ENCODE peak calls at places on chromosomes 1 and 21, in four cellular contexts. B is GM12865, I is Caco-2, J is left ventricle myocardium inferior. X is an unnamed sample.

GRCh38 chr1:6185635-6186382 is 5.7 kb upstream of the CHD5 start:
- DNase-seq in J (no peak), I (peak), B (peak), X (peak)

GRCh38 chr1:61873581-61873980 is 131.3 kb downstream of the PATJ start:
- DNase-seq in I (no peak), B (no peak), J (no peak), X (no peak)

GRCh38 chr21:37386151-37386550 is 19.6 kb downstream of the DYRK1A start:
- DNase-seq in J (no peak), I (no peak), B (no peak), X (no peak)

GRCh38 chr1:83756984-83757717 is 241.8 kb downstream of the TTLL7 start:
- DNase-seq in B (no peak), I (no peak), J (no peak), X (no peak)

GRCh38 chr1:86447198-86447790 is 21.4 kb upstream of the CLCA1 start:
- DNase-seq in B (no peak), I (no peak), J (no peak), X (no peak)

GRCh38 chr1:148318123-148318899 is 164.8 kb downstream of the PPIAL4G start:
- DNase-seq in I (no peak), B (peak), J (peak), X (peak)

GRCh38 chr1:114558548-114558947 is 22.9 kb downstream of the BCAS2 start:
- DNase-seq in B (peak), J (no peak), I (no peak), X (peak)

GRCh38 chr1:77031101-77031662 is 163.9 kb downstream of the ST6GALNAC5 start:
- DNase-seq in J (no peak), B (no peak), I (no peak), X (peak)

GRCh38 chr21:42641311-42642218 is 11.9 kb upstream of the PDE9A start:
- DNase-seq in B (no peak), J (no peak), I (no peak), X (no peak)

GRCh38 chr1:185920602-185921001 is 186.4 kb downstream of the HMCN1 start:
- DNase-seq in J (no peak), B (no peak), I (no peak), X (no peak)

GRCh38 chr1:153260980-153261792 is 1.7 kb downstream of the LORICRIN start:
- DNase-seq in I (no peak), J (peak), B (peak), X (peak)

GRCh38 chr1:98556521-98557158 is 104.9 kb upstream of the SNX7 start:
- DNase-seq in J (no peak), B (peak), I (no peak), X (peak)

GRCh38 chr1:157542676-157543075 is 9.6 kb downstream of the FCRL5 start:
- DNase-seq in J (peak), B (no peak), I (no peak), X (no peak)

GRCh38 chr1:56520202-56520601 is 59.2 kb downstream of the PLPP3 start:
- DNase-seq in J (no peak), I (no peak), B (peak), X (no peak)

GRCh38 chr1:45995298-45995697 is 137.1 kb downstream of the PIK3R3 start:
- DNase-seq in J (no peak), I (no peak), B (no peak), X (no peak)

GRCh38 chr1:175481126-175482071 is 262.0 kb downstream of the TNR start:
- DNase-seq in B (peak), I (peak), J (no peak), X (peak)

GRCh38 chr1:107976431-107977215 is 11.6 kb upstream of the VAV3 start:
- DNase-seq in B (no peak), J (no peak), I (no peak), X (no peak)

GRCh38 chr1:65458730-65459396 is 38.4 kb downstream of the LEPR start:
- DNase-seq in B (no peak), J (no peak), I (no peak), X (no peak)

GRCh38 chr1:201127755-201128455 is 921 bp upstream of the ASCL5 start:
- DNase-seq in B (no peak), I (no peak), J (no peak), X (no peak)

GRCh38 chr1:78688701-78689100 is 39.1 kb downstream of the IFI44 start:
- DNase-seq in J (no peak), I (no peak), B (no peak), X (no peak)

DNA sequence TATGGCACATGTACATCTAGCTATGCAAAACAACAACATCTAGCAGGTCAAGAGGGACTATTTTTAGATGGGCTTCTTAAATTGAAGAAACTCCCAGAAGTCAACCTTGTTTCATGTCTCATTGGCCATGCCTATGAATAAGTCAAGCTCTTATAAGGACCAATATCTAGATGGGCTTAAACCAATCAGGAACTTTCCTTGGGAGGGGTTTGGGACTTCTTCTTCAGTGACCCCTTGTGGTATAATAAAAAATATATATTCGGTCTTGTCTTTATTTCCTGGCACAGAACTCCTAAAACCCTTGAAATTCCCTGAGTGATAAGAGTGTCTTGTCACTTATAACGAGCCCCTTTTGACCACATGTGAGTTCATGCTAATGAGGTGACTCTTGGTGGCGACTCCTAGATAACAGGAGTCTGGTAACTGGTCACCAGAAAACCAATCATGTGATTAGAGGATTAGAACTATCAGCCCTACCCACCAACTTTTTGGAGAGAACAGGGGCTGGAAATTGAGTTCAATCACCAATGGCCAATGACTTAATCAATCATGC is 218.3 kb downstream of the HHIPL2 start:
- DNase-seq in J (no peak), B (no peak), I (no peak), X (no peak)
- TF ChIP-seq CTCF in J (no peak), B (no peak), I (no peak), X (no peak)

GRCh38 chr1:3881191-3881475 is 18.9 kb downstream of the C1orf174 start:
- DNase-seq in J (no peak), B (no peak), I (no peak), X (no peak)

GRCh38 chr1:3885611-3886010 is 14.5 kb downstream of the C1orf174 start:
- DNase-seq in I (no peak), B (no peak), J (no peak), X (no peak)

GRCh38 chr1:3884966-3885365 is 15.1 kb downstream of the C1orf174 start:
- DNase-seq in B (no peak), I (no peak), J (no peak), X (no peak)

GRCh38 chr1:3880429-3881190 is 19.5 kb downstream of the C1orf174 start:
- DNase-seq in J (no peak), I (no peak), B (no peak), X (no peak)

DNA sequence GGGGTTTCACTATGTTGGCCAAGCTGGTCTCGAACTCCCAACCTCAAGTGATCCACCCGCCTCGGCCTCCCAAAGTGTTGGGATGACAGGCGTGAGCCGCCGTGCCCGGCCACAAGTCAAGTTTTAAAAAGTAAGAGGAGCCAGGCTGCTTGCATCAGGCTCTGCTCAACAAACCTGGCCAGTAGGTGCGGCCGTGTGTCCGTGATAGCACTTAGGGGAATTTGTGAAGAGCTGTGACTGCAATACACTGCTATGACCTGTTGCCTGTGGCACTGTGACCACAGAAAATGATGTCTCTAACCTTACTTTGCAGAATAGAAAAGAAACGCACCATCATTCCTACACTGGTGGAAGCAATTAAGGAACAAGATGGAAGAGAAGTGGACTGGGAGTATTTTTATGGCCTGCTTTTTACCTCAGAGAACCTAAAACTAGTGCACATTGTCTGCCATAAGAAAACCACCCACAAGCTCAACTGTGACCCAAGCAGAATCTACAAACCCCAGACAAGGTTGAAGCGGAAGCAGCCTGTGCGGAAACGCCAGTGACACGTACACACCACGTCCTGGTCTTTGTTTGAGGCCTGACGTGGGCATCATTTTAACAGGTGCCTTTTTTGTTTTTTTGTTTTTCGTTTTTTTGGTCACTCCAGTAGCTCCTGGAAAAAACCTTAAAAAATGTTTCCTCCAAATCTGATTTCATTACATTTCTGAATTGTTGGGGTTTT is 16.7 kb downstream of the C1orf174 start:
- DNase-seq in B (no peak), J (no peak), I (no peak), X (no peak)
- TF ChIP-seq CTCF in B (no peak), J (no peak), I (no peak), X (no peak)

DNA sequence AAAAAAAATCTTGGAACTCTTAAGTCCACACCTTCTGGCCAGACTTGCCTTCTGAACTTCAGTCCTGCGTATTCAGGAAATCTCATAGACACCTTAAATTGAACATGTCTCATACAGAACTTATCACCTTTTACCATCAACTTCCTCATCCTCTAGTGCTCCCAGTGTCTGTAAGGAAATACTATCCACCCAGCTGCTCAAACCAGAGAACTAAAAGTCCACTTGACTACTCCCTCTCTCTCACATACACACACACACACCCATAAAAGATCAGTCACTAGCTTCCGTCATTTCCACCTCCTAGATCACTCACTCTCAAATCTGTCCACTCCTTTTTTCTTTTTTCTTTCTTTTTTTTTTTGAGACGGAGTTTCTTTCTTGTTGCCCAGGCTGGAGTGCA is 10.9 kb upstream of the CAP1 start:
- DNase-seq in J (no peak), B (no peak), I (no peak), X (no peak)
- TF ChIP-seq CTCF in J (no peak), B (no peak), I (no peak), X (no peak)

GRCh38 chr1:167538657-167539056 is 14.9 kb downstream of the CREG1 start:
- DNase-seq in I (peak), B (no peak), J (no peak), X (no peak)
- TF ChIP-seq CTCF in I (no peak), B (no peak), J (no peak), X (no peak)